ENCODE peak calls at places on chromosomes 16 and 17, in nine cellular contexts. R, O, E, K, H, M, S, Q and X are unnamed samples.
A peak's percentile ranks its signal among the peaks of the same experiment; 100 is the strongest.

GRCh38 chr17:29571883-29572681 is 3.6 kb downstream of the TP53I13 start:
- DNase-seq in K (peak; percentile 64), E (no peak), Q (no peak), S (peak; percentile 19), O (no peak), M (no peak), R (no peak), H (no peak), X (no peak)

GRCh38 chr17:77127735-77128361 is 12.9 kb upstream of the SEC14L1 start:
- DNase-seq in K (no peak), O (no peak), H (no peak), M (no peak), Q (no peak), S (peak; percentile 66), R (peak; percentile 45), E (peak; percentile 67), X (peak; percentile 97)

GRCh38 chr17:7119314-7119713 is 4.7 kb upstream of the ASGR2 start:
- DNase-seq in S (no peak), R (no peak), H (no peak), K (peak; percentile 39), O (no peak), Q (no peak), M (no peak), E (no peak), X (no peak)

GRCh38 chr16:84925092-84925772 is 86.1 kb downstream of the ZDHHC7 start:
- DNase-seq in E (peak; percentile 52), K (peak; percentile 85), O (no peak), Q (peak; percentile 74), R (peak; percentile 68), H (no peak), M (peak; percentile 57), S (peak; percentile 78), X (peak; percentile 43)

GRCh38 chr17:78997231-78997741 is 12.3 kb downstream of the CANT1 start:
- DNase-seq in K (peak; percentile 80), M (no peak), Q (no peak), S (peak; percentile 32), R (no peak), H (no peak), E (no peak), O (no peak), X (no peak)

GRCh38 chr17:75869282-75870141 is 8.9 kb downstream of the TRIM47 start:
- DNase-seq in Q (no peak), H (no peak), K (peak; percentile 92), M (peak; percentile 52), S (peak; percentile 80), E (no peak), O (no peak), R (no peak), X (no peak)

GRCh38 chr17:57463103-57463885 is 207.0 kb downstream of the MSI2 start:
- DNase-seq in Q (peak; percentile 65), M (peak; percentile 95), H (no peak), K (peak; percentile 57), E (no peak), R (peak; percentile 82), S (no peak), O (peak; percentile 41), X (peak; percentile 80)

GRCh38 chr17:36691606-36692005 is 90.2 kb downstream of the MRM1 start:
- DNase-seq in O (no peak), R (no peak), M (no peak), E (no peak), Q (no peak), S (no peak), K (no peak), H (no peak), X (no peak)